ENCODE peak calls at places on chromosome 15, in six cellular contexts. One of them, this sample, is unnamed.

GRCh38 chr15:67067161-67067853 is 1.9 kb downstream of the SMAD3 start:
- DNase-seq in stimulated activated CD4-positive, alpha-beta T cell treated with anti-CD3 and anti-CD28 coated beads, Interleukin-1b, Interleukin-23, amount 100 ng/mL, for 4 hours: no peak
- DNase-seq in fibroblast of mammary gland: peak
- DNase-seq in naive thymus-derived CD8-positive, alpha-beta T cell: no peak
- DNase-seq in cardiac septum: no peak
- DNase-seq in HEK293T: no peak
- DNase-seq in this sample: peak

GRCh38 chr15:81411056-81411455 is 37.0 kb upstream of the TMC3 start:
- DNase-seq in stimulated activated CD4-positive, alpha-beta T cell treated with anti-CD3 and anti-CD28 coated beads, Interleukin-1b, Interleukin-23, amount 100 ng/mL, for 4 hours: no peak
- DNase-seq in cardiac septum: no peak
- DNase-seq in HEK293T: no peak
- DNase-seq in fibroblast of mammary gland: no peak
- DNase-seq in naive thymus-derived CD8-positive, alpha-beta T cell: no peak
- DNase-seq in this sample: no peak

GRCh38 chr15:101346928-101347327 is 51.9 kb upstream of the SNRPA1 start:
- DNase-seq in stimulated activated CD4-positive, alpha-beta T cell treated with anti-CD3 and anti-CD28 coated beads, Interleukin-1b, Interleukin-23, amount 100 ng/mL, for 4 hours: no peak
- DNase-seq in HEK293T: no peak
- DNase-seq in naive thymus-derived CD8-positive, alpha-beta T cell: no peak
- DNase-seq in cardiac septum: no peak
- DNase-seq in fibroblast of mammary gland: no peak
- DNase-seq in this sample: no peak

GRCh38 chr15:56977232-56977631 is 58.8 kb downstream of the TCF12 start:
- DNase-seq in fibroblast of mammary gland: no peak
- DNase-seq in HEK293T: no peak
- DNase-seq in stimulated activated CD4-positive, alpha-beta T cell treated with anti-CD3 and anti-CD28 coated beads, Interleukin-1b, Interleukin-23, amount 100 ng/mL, for 4 hours: no peak
- DNase-seq in cardiac septum: no peak
- DNase-seq in naive thymus-derived CD8-positive, alpha-beta T cell: no peak
- DNase-seq in this sample: no peak

GRCh38 chr15:29736012-29736744 is 86.1 kb downstream of the TJP1 start:
- DNase-seq in cardiac septum: no peak
- DNase-seq in naive thymus-derived CD8-positive, alpha-beta T cell: no peak
- DNase-seq in HEK293T: no peak
- DNase-seq in stimulated activated CD4-positive, alpha-beta T cell treated with anti-CD3 and anti-CD28 coated beads, Interleukin-1b, Interleukin-23, amount 100 ng/mL, for 4 hours: no peak
- DNase-seq in fibroblast of mammary gland: no peak
- DNase-seq in this sample: no peak

GRCh38 chr15:37289109-37289765 is 188.9 kb upstream of the MEIS2 start:
- DNase-seq in HEK293T: peak
- DNase-seq in stimulated activated CD4-positive, alpha-beta T cell treated with anti-CD3 and anti-CD28 coated beads, Interleukin-1b, Interleukin-23, amount 100 ng/mL, for 4 hours: no peak
- DNase-seq in fibroblast of mammary gland: peak
- DNase-seq in naive thymus-derived CD8-positive, alpha-beta T cell: no peak
- DNase-seq in cardiac septum: no peak
- DNase-seq in this sample: no peak

GRCh38 chr15:99974246-99974645 is 241.0 kb upstream of the LYSMD4 start:
- DNase-seq in cardiac septum: no peak
- DNase-seq in HEK293T: no peak
- DNase-seq in naive thymus-derived CD8-positive, alpha-beta T cell: no peak
- DNase-seq in fibroblast of mammary gland: no peak
- DNase-seq in stimulated activated CD4-positive, alpha-beta T cell treated with anti-CD3 and anti-CD28 coated beads, Interleukin-1b, Interleukin-23, amount 100 ng/mL, for 4 hours: no peak
- DNase-seq in this sample: no peak

GRCh38 chr15:93997071-93997658 is 234.2 kb upstream of the MCTP2 start:
- DNase-seq in stimulated activated CD4-positive, alpha-beta T cell treated with anti-CD3 and anti-CD28 coated beads, Interleukin-1b, Interleukin-23, amount 100 ng/mL, for 4 hours: no peak
- DNase-seq in fibroblast of mammary gland: peak
- DNase-seq in HEK293T: peak
- DNase-seq in naive thymus-derived CD8-positive, alpha-beta T cell: no peak
- DNase-seq in cardiac septum: no peak
- DNase-seq in this sample: peak

GRCh38 chr15:91975241-91975978 is 121.9 kb downstream of the SLCO3A1 start:
- DNase-seq in stimulated activated CD4-positive, alpha-beta T cell treated with anti-CD3 and anti-CD28 coated beads, Interleukin-1b, Interleukin-23, amount 100 ng/mL, for 4 hours: no peak
- DNase-seq in naive thymus-derived CD8-positive, alpha-beta T cell: no peak
- DNase-seq in fibroblast of mammary gland: no peak
- DNase-seq in cardiac septum: no peak
- DNase-seq in HEK293T: no peak
- DNase-seq in this sample: no peak

GRCh38 chr15:85692873-85693272 is 101.9 kb downstream of the KLHL25 start:
- DNase-seq in cardiac septum: no peak
- DNase-seq in fibroblast of mammary gland: no peak
- DNase-seq in HEK293T: no peak
- DNase-seq in stimulated activated CD4-positive, alpha-beta T cell treated with anti-CD3 and anti-CD28 coated beads, Interleukin-1b, Interleukin-23, amount 100 ng/mL, for 4 hours: no peak
- DNase-seq in naive thymus-derived CD8-positive, alpha-beta T cell: peak
- DNase-seq in this sample: no peak

GRCh38 chr15:73602444-73602843 is 30.7 kb downstream of the NPTN start:
- DNase-seq in stimulated activated CD4-positive, alpha-beta T cell treated with anti-CD3 and anti-CD28 coated beads, Interleukin-1b, Interleukin-23, amount 100 ng/mL, for 4 hours: no peak
- DNase-seq in cardiac septum: no peak
- DNase-seq in naive thymus-derived CD8-positive, alpha-beta T cell: no peak
- DNase-seq in fibroblast of mammary gland: peak
- DNase-seq in HEK293T: no peak
- DNase-seq in this sample: no peak

GRCh38 chr15:23069496-23070166 is 30.3 kb upstream of the TUBGCP5 start:
- DNase-seq in naive thymus-derived CD8-positive, alpha-beta T cell: no peak
- DNase-seq in cardiac septum: no peak
- DNase-seq in fibroblast of mammary gland: no peak
- DNase-seq in stimulated activated CD4-positive, alpha-beta T cell treated with anti-CD3 and anti-CD28 coated beads, Interleukin-1b, Interleukin-23, amount 100 ng/mL, for 4 hours: no peak
- DNase-seq in HEK293T: peak
- DNase-seq in this sample: no peak